ENCODE peak calls at places on chromosomes 3 and 15, in eight cellular contexts. V is BJ, N is stomach, Z is omental fat pad, S is A549, K is astrocyte of the spinal cord, U is H1, G is IMR-90. Y is an unnamed sample.

GRCh38 chr3:5489536-5489935 is 302.0 kb downstream of the EDEM1 start:
- DNase-seq in V (no peak), N (no peak), Z (no peak), S (no peak), K (no peak), U (no peak), G (no peak), Y (no peak)

GRCh38 chr15:29693225-29693624 is 129.0 kb downstream of the TJP1 start:
- DNase-seq in V (no peak), N (no peak), Z (no peak), S (no peak), K (no peak), U (no peak), G (no peak), Y (no peak)

GRCh38 chr3:61688307-61688695 is 126.9 kb downstream of the PTPRG start:
- DNase-seq in V (no peak), N (no peak), Z (no peak), S (no peak), K (no peak), U (peak; percentile 84), G (no peak), Y (no peak)

GRCh38 chr15:28132524-28133275 is 33.6 kb upstream of the OCA2 start:
- DNase-seq in V (no peak), N (no peak), Z (no peak), S (no peak), K (no peak), U (no peak), G (peak; percentile 68), Y (no peak)

GRCh38 chr15:47961401-47962090 is 159.2 kb upstream of the SLC24A5 start:
- DNase-seq in V (no peak), N (no peak), Z (no peak), S (no peak), K (no peak), U (no peak), G (no peak), Y (peak; percentile 53)

GRCh38 chr15:34927726-34928125 is 41.8 kb downstream of the AQR start:
- DNase-seq in V (no peak), N (no peak), Z (no peak), S (peak; percentile 12), K (no peak), U (no peak), G (no peak), Y (no peak)

GRCh38 chr3:122392868-122393844 is 9.2 kb downstream of the FAM162A start:
- DNase-seq in V (no peak), N (no peak), Z (no peak), S (peak; percentile 43), K (peak; percentile 65), U (no peak), G (peak; percentile 66), Y (peak; percentile 41)

GRCh38 chr3:176914764-176915163 is 282.5 kb downstream of the TBL1XR1 start:
- DNase-seq in V (no peak), N (no peak), Z (no peak), S (no peak), K (no peak), U (no peak), G (no peak), Y (no peak)

GRCh38 chr3:14839236-14839635 is 20.5 kb downstream of the FGD5 start:
- DNase-seq in V (no peak), N (no peak), Z (no peak), S (no peak), K (no peak), U (no peak), G (no peak), Y (no peak)

DNA sequence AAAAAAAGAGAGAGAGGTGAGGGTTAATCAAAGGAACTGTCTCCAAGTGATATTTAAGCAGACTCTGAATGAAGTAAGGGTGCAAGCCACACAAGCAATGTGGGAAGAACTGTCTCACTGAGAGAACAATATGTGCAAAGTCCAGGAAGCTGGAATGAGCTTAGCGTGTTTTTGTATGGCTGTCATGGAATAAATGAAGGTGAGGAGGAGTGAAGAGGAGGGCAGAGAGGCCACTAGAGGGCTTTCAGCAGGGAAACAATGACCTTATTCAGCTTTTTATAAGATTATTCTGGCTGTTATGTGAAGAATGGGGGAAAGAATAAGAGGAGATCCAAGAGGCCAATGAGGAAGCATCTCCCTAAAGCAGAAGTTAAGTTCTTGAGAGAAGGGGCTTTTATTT is 86.9 kb upstream of the COL8A1 start:
- DNase-seq in V (no peak), N (no peak), Z (no peak), S (no peak), K (no peak), U (no peak), G (no peak), Y (no peak)
- TF ChIP-seq CTCF in V (peak; percentile 6), N (no peak), Z (no peak), S (peak; percentile 16), K (peak; percentile 13), U (no peak), G (no peak), Y (peak; percentile 19)

DNA sequence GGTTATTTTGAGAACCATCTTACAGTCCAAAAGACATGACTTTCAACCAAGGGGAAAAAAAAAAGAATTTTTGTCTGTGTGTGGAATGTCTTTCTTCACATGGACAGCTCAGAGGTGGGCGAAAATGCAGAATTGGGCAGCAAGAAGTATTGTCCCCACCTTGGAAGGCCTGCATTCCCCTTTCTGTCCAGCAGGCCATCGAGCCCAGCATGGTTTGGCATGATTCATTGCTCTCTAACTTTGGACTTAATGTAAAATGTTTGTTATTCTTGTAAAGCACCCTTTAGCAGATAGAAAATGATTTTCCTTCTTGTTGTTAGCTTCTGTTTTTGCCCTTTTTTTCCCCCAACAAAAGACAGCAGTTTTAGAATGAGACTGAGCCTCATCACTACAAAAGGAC is 12.4 kb downstream of the MYO1E start:
- DNase-seq in V (no peak), N (no peak), Z (no peak), S (no peak), K (no peak), U (no peak), G (no peak), Y (no peak)
- TF ChIP-seq CTCF in V (peak; percentile 28), N (no peak), Z (no peak), S (no peak), K (peak; percentile 48), U (peak; percentile 69), G (peak; percentile 21), Y (no peak)

DNA sequence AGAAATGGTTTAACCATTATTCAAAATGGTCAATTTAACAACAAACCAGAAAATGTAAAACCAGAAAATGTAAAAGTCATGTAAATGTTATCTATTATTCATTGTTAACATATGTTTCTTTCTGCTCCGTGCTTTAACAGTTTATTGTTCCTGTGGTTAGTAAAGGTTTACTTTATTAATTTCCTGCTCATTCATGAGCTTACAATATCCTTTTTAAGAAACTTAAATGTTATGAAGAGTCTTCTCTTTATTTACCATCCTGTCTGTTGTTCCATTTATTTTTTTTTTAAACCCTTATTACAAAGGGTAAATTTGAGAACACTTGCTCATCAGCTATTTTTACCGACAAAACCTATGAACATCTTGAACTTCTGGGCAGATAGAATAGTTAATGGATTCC is 148.1 kb downstream of the GHSR start:
- DNase-seq in V (no peak), N (no peak), Z (no peak), S (no peak), K (no peak), U (no peak), G (peak; percentile 53), Y (no peak)
- TF ChIP-seq CTCF in V (no peak), N (no peak), Z (no peak), S (no peak), K (no peak), U (no peak), G (no peak), Y (no peak)

DNA sequence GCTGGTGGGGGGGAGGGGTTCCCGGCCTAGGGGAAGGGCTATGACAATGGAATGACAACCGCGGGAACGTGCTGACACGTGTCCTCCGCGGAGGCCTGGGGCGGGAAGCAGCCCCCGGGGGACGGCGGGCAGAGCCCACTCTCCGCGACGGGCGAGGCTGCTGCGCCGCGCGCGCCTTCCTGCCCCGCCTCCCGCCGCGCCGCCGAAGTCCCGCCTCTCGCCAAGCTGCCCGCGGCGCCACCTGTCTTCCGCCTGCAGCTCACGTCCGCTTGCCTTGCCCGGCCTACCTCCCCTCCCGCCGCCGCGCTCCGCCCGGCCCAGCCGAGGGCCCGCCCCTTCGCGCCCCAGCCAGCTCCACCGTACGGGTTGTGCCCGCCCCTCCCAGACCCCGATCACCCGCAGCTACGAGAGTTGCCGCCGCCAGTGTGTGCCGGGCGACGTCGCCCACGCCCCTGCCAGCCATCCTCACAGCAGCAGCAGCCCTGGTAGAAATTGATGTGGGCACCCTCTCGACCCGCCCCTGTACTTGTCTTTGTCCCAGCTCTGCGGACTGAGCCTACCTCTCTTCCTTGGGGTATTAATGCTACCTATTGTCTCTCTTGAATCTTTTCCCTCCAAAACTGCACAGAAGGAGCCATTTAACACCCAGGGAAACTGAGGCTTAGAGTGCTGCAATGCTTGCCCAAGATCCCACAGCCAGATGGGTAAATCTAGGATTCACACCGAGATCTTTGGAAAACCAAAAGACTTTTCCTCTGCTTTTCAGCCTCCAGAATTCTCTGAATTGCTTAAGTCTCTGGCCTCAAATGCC is at the start of gene PARP16:
- DNase-seq in V (no peak), N (peak; percentile 94), Z (peak; percentile 47), S (peak; percentile 83), K (peak; percentile 76), U (peak; percentile 93), G (peak; percentile 72), Y (peak; percentile 92)
- TF ChIP-seq CTCF in V (peak; percentile 21), N (no peak), Z (no peak), S (peak; percentile 36), K (peak; percentile 33), U (peak; percentile 66), G (peak; percentile 42), Y (peak; percentile 60)

DNA sequence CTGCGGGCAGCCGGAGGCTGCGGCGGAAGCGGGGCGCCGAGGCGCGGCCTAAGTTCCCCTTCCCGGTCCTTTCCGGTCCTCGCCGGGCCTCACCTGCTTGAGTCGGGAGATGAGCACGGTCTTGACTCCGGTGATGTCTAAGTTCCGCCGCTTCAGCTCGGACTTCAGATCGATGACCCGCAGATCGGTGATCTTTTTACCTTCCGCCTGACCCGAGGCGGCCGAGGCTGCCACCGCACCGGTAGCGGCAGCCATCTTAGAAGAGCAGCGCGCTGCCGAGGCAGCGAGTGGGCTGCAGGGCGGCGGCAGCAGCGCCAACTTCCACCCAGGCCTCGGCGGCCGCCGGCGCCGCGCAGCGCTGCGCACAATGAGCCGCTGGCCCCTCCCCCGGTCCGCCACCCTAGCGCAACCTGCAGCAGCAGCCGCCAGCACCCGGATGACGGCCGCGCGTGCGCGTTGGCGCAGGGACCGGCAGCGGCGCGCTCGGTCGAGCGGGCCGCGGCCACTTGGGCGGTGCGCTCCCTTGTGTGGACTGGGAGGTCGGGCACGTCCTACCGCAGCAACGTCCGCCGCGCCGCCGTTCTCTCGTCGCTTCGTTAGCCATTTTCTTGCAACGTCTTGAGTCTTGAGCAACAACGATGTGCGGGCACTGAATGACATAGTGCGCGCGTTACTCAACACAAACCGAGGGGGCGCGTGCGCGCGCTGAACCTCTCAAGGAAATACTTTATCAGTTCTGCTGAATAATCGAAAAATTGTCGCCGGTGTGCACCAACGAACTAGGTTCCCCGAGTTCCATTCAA is at the start of gene SLTM:
- DNase-seq in V (peak; percentile 86), N (peak; percentile 95), Z (peak; percentile 80), S (peak; percentile 84), K (peak; percentile 96), U (peak; percentile 89), G (peak; percentile 95), Y (peak; percentile 94)
- TF ChIP-seq CTCF in V (peak; percentile 44), N (no peak), Z (no peak), S (peak; percentile 3), K (peak; percentile 15), U (peak; percentile 21), G (no peak), Y (no peak)